ENCODE peak calls at places on chromosomes 7 and 10, in five cellular contexts. One of them, this sample, is unnamed.

GRCh38 chr10:21832751-21833150 is 170.8 kb downstream of the DNAJC1 start:
- DNase-seq in activated CD4-positive, CD25-positive, alpha-beta regulatory T cell treated with anti-CD3 and anti-CD28 coated beads, Interleukin-2, amount 50 U/mL, for 72 hours: no peak
- DNase-seq in choroid plexus epithelial cell: no peak
- DNase-seq in amniotic stem cell: no peak
- DNase-seq in AG04450: no peak
- DNase-seq in this sample: no peak

GRCh38 chr7:144028547-144028946 is 20.2 kb upstream of the OR2A5 start:
- DNase-seq in choroid plexus epithelial cell: no peak
- DNase-seq in AG04450: no peak
- DNase-seq in amniotic stem cell: no peak
- DNase-seq in activated CD4-positive, CD25-positive, alpha-beta regulatory T cell treated with anti-CD3 and anti-CD28 coated beads, Interleukin-2, amount 50 U/mL, for 72 hours: no peak
- DNase-seq in this sample: no peak

GRCh38 chr10:102208311-102209035 is 17.6 kb upstream of the ELOVL3 start:
- DNase-seq in amniotic stem cell: no peak
- DNase-seq in choroid plexus epithelial cell: peak; percentile 31
- DNase-seq in AG04450: no peak
- DNase-seq in activated CD4-positive, CD25-positive, alpha-beta regulatory T cell treated with anti-CD3 and anti-CD28 coated beads, Interleukin-2, amount 50 U/mL, for 72 hours: no peak
- DNase-seq in this sample: no peak

GRCh38 chr7:3063016-3063753 is 19.5 kb upstream of the CARD11 start:
- DNase-seq in activated CD4-positive, CD25-positive, alpha-beta regulatory T cell treated with anti-CD3 and anti-CD28 coated beads, Interleukin-2, amount 50 U/mL, for 72 hours: peak; percentile 66
- DNase-seq in choroid plexus epithelial cell: no peak
- DNase-seq in amniotic stem cell: no peak
- DNase-seq in AG04450: no peak
- DNase-seq in this sample: no peak

GRCh38 chr10:102850025-102850518 is 4.0 kb upstream of the BORCS7 start:
- DNase-seq in activated CD4-positive, CD25-positive, alpha-beta regulatory T cell treated with anti-CD3 and anti-CD28 coated beads, Interleukin-2, amount 50 U/mL, for 72 hours: no peak
- DNase-seq in AG04450: no peak
- DNase-seq in amniotic stem cell: no peak
- DNase-seq in choroid plexus epithelial cell: no peak
- DNase-seq in this sample: no peak

GRCh38 chr10:79292789-79293746 is 54.2 kb upstream of the PPIF start:
- DNase-seq in AG04450: no peak
- DNase-seq in activated CD4-positive, CD25-positive, alpha-beta regulatory T cell treated with anti-CD3 and anti-CD28 coated beads, Interleukin-2, amount 50 U/mL, for 72 hours: peak; percentile 45
- DNase-seq in choroid plexus epithelial cell: no peak
- DNase-seq in amniotic stem cell: no peak
- DNase-seq in this sample: no peak

GRCh38 chr10:125370578-125370977 is 210.2 kb upstream of the CTBP2 start:
- DNase-seq in activated CD4-positive, CD25-positive, alpha-beta regulatory T cell treated with anti-CD3 and anti-CD28 coated beads, Interleukin-2, amount 50 U/mL, for 72 hours: no peak
- DNase-seq in AG04450: no peak
- DNase-seq in choroid plexus epithelial cell: no peak
- DNase-seq in amniotic stem cell: no peak
- DNase-seq in this sample: no peak

GRCh38 chr10:121580276-121581116 is 17.7 kb downstream of the FGFR2 start:
- DNase-seq in AG04450: no peak
- DNase-seq in activated CD4-positive, CD25-positive, alpha-beta regulatory T cell treated with anti-CD3 and anti-CD28 coated beads, Interleukin-2, amount 50 U/mL, for 72 hours: no peak
- DNase-seq in choroid plexus epithelial cell: no peak
- DNase-seq in amniotic stem cell: no peak
- DNase-seq in this sample: no peak

GRCh38 chr7:80699030-80699638 is 60.7 kb downstream of the CD36 start:
- DNase-seq in activated CD4-positive, CD25-positive, alpha-beta regulatory T cell treated with anti-CD3 and anti-CD28 coated beads, Interleukin-2, amount 50 U/mL, for 72 hours: no peak
- DNase-seq in choroid plexus epithelial cell: peak; percentile 78
- DNase-seq in amniotic stem cell: peak; percentile 20
- DNase-seq in AG04450: no peak
- DNase-seq in this sample: no peak

GRCh38 chr7:38681882-38682281 is 50.7 kb upstream of the AMPH start:
- DNase-seq in choroid plexus epithelial cell: peak; percentile 23
- DNase-seq in amniotic stem cell: no peak
- DNase-seq in activated CD4-positive, CD25-positive, alpha-beta regulatory T cell treated with anti-CD3 and anti-CD28 coated beads, Interleukin-2, amount 50 U/mL, for 72 hours: no peak
- DNase-seq in AG04450: peak; percentile 32
- DNase-seq in this sample: peak; percentile 53

GRCh38 chr7:54833021-54833467 is 74.0 kb upstream of the SEC61G start:
- DNase-seq in choroid plexus epithelial cell: no peak
- DNase-seq in AG04450: no peak
- DNase-seq in activated CD4-positive, CD25-positive, alpha-beta regulatory T cell treated with anti-CD3 and anti-CD28 coated beads, Interleukin-2, amount 50 U/mL, for 72 hours: no peak
- DNase-seq in amniotic stem cell: no peak
- DNase-seq in this sample: no peak

GRCh38 chr10:17009228-17009700 is 120.3 kb downstream of the CUBN start:
- DNase-seq in choroid plexus epithelial cell: peak; percentile 57
- DNase-seq in AG04450: no peak
- DNase-seq in activated CD4-positive, CD25-positive, alpha-beta regulatory T cell treated with anti-CD3 and anti-CD28 coated beads, Interleukin-2, amount 50 U/mL, for 72 hours: no peak
- DNase-seq in amniotic stem cell: no peak
- DNase-seq in this sample: no peak

GRCh38 chr7:123535517-123535916 is 1.1 kb upstream of the IQUB start:
- DNase-seq in choroid plexus epithelial cell: no peak
- DNase-seq in activated CD4-positive, CD25-positive, alpha-beta regulatory T cell treated with anti-CD3 and anti-CD28 coated beads, Interleukin-2, amount 50 U/mL, for 72 hours: no peak
- DNase-seq in amniotic stem cell: no peak
- DNase-seq in AG04450: no peak
- DNase-seq in this sample: no peak

GRCh38 chr7:131105294-131105802 is 222.3 kb upstream of the MKLN1 start:
- DNase-seq in AG04450: no peak
- DNase-seq in activated CD4-positive, CD25-positive, alpha-beta regulatory T cell treated with anti-CD3 and anti-CD28 coated beads, Interleukin-2, amount 50 U/mL, for 72 hours: no peak
- DNase-seq in amniotic stem cell: no peak
- DNase-seq in choroid plexus epithelial cell: peak; percentile 34
- DNase-seq in this sample: no peak

GRCh38 chr10:30493609-30494530 is 59.9 kb downstream of the MAP3K8 start:
- DNase-seq in AG04450: no peak
- DNase-seq in choroid plexus epithelial cell: peak; percentile 23
- DNase-seq in amniotic stem cell: no peak
- DNase-seq in activated CD4-positive, CD25-positive, alpha-beta regulatory T cell treated with anti-CD3 and anti-CD28 coated beads, Interleukin-2, amount 50 U/mL, for 72 hours: no peak
- DNase-seq in this sample: no peak

GRCh38 chr10:48464121-48464870 is 140.6 kb downstream of the ARHGAP22 start:
- DNase-seq in amniotic stem cell: no peak
- DNase-seq in activated CD4-positive, CD25-positive, alpha-beta regulatory T cell treated with anti-CD3 and anti-CD28 coated beads, Interleukin-2, amount 50 U/mL, for 72 hours: peak; percentile 26
- DNase-seq in AG04450: no peak
- DNase-seq in choroid plexus epithelial cell: no peak
- DNase-seq in this sample: no peak

GRCh38 chr7:27314111-27314510 is 71.5 kb downstream of the EVX1 start:
- DNase-seq in amniotic stem cell: no peak
- DNase-seq in choroid plexus epithelial cell: no peak
- DNase-seq in AG04450: no peak
- DNase-seq in activated CD4-positive, CD25-positive, alpha-beta regulatory T cell treated with anti-CD3 and anti-CD28 coated beads, Interleukin-2, amount 50 U/mL, for 72 hours: no peak
- DNase-seq in this sample: no peak

GRCh38 chr10:77899080-77899477 is 27.5 kb downstream of the DLG5 start:
- DNase-seq in choroid plexus epithelial cell: no peak
- DNase-seq in AG04450: no peak
- DNase-seq in activated CD4-positive, CD25-positive, alpha-beta regulatory T cell treated with anti-CD3 and anti-CD28 coated beads, Interleukin-2, amount 50 U/mL, for 72 hours: no peak
- DNase-seq in amniotic stem cell: peak; percentile 25
- DNase-seq in this sample: peak; percentile 28

GRCh38 chr7:111639894-111640293 is 77.6 kb upstream of the IMMP2L start:
- DNase-seq in choroid plexus epithelial cell: peak; percentile 37
- DNase-seq in amniotic stem cell: no peak
- DNase-seq in activated CD4-positive, CD25-positive, alpha-beta regulatory T cell treated with anti-CD3 and anti-CD28 coated beads, Interleukin-2, amount 50 U/mL, for 72 hours: no peak
- DNase-seq in AG04450: peak; percentile 1
- DNase-seq in this sample: peak; percentile 91

GRCh38 chr7:149860821-149861727 is 12.7 kb upstream of the ATP6V0E2 start:
- DNase-seq in activated CD4-positive, CD25-positive, alpha-beta regulatory T cell treated with anti-CD3 and anti-CD28 coated beads, Interleukin-2, amount 50 U/mL, for 72 hours: no peak
- DNase-seq in AG04450: no peak
- DNase-seq in amniotic stem cell: no peak
- DNase-seq in choroid plexus epithelial cell: no peak
- DNase-seq in this sample: no peak

GRCh38 chr7:121329460-121330052 is 756 bp downstream of the WNT16 start:
- DNase-seq in activated CD4-positive, CD25-positive, alpha-beta regulatory T cell treated with anti-CD3 and anti-CD28 coated beads, Interleukin-2, amount 50 U/mL, for 72 hours: no peak
- DNase-seq in AG04450: no peak
- DNase-seq in choroid plexus epithelial cell: peak; percentile 37
- DNase-seq in amniotic stem cell: no peak
- DNase-seq in this sample: no peak

GRCh38 chr7:23268746-23269145 is 22.2 kb downstream of the GPNMB start:
- DNase-seq in AG04450: no peak
- DNase-seq in activated CD4-positive, CD25-positive, alpha-beta regulatory T cell treated with anti-CD3 and anti-CD28 coated beads, Interleukin-2, amount 50 U/mL, for 72 hours: no peak
- DNase-seq in amniotic stem cell: no peak
- DNase-seq in choroid plexus epithelial cell: no peak
- DNase-seq in this sample: no peak

GRCh38 chr10:11794566-11794965 is 28.6 kb upstream of the PROSER2 start:
- DNase-seq in activated CD4-positive, CD25-positive, alpha-beta regulatory T cell treated with anti-CD3 and anti-CD28 coated beads, Interleukin-2, amount 50 U/mL, for 72 hours: no peak
- DNase-seq in AG04450: no peak
- DNase-seq in choroid plexus epithelial cell: no peak
- DNase-seq in amniotic stem cell: no peak
- DNase-seq in this sample: no peak

GRCh38 chr7:93949468-93949867 is 27.9 kb downstream of the GNG11 start:
- DNase-seq in activated CD4-positive, CD25-positive, alpha-beta regulatory T cell treated with anti-CD3 and anti-CD28 coated beads, Interleukin-2, amount 50 U/mL, for 72 hours: no peak
- DNase-seq in amniotic stem cell: peak; percentile 41
- DNase-seq in choroid plexus epithelial cell: peak; percentile 90
- DNase-seq in AG04450: peak; percentile 36
- DNase-seq in this sample: peak; percentile 14

GRCh38 chr7:16989883-16990413 is 108.2 kb upstream of the AGR3 start:
- DNase-seq in amniotic stem cell: peak; percentile 51
- DNase-seq in activated CD4-positive, CD25-positive, alpha-beta regulatory T cell treated with anti-CD3 and anti-CD28 coated beads, Interleukin-2, amount 50 U/mL, for 72 hours: no peak
- DNase-seq in choroid plexus epithelial cell: peak; percentile 91
- DNase-seq in AG04450: peak; percentile 61
- DNase-seq in this sample: peak; percentile 92

GRCh38 chr10:8279598-8279997 is 225.1 kb downstream of the GATA3 start:
- DNase-seq in amniotic stem cell: no peak
- DNase-seq in AG04450: no peak
- DNase-seq in choroid plexus epithelial cell: peak; percentile 33
- DNase-seq in activated CD4-positive, CD25-positive, alpha-beta regulatory T cell treated with anti-CD3 and anti-CD28 coated beads, Interleukin-2, amount 50 U/mL, for 72 hours: no peak
- DNase-seq in this sample: no peak

GRCh38 chr10:119595134-119595714 is 1.5 kb downstream of the TIAL1 start:
- DNase-seq in amniotic stem cell: peak; percentile 23
- DNase-seq in AG04450: no peak
- DNase-seq in activated CD4-positive, CD25-positive, alpha-beta regulatory T cell treated with anti-CD3 and anti-CD28 coated beads, Interleukin-2, amount 50 U/mL, for 72 hours: no peak
- DNase-seq in choroid plexus epithelial cell: peak; percentile 60
- DNase-seq in this sample: no peak

GRCh38 chr10:44552716-44553115 is 167.8 kb upstream of the CXCL12 start:
- DNase-seq in AG04450: no peak
- DNase-seq in choroid plexus epithelial cell: no peak
- DNase-seq in amniotic stem cell: no peak
- DNase-seq in activated CD4-positive, CD25-positive, alpha-beta regulatory T cell treated with anti-CD3 and anti-CD28 coated beads, Interleukin-2, amount 50 U/mL, for 72 hours: no peak
- DNase-seq in this sample: no peak

GRCh38 chr10:74040200-74041126 is 42.5 kb downstream of the VCL start:
- DNase-seq in amniotic stem cell: no peak
- DNase-seq in activated CD4-positive, CD25-positive, alpha-beta regulatory T cell treated with anti-CD3 and anti-CD28 coated beads, Interleukin-2, amount 50 U/mL, for 72 hours: no peak
- DNase-seq in choroid plexus epithelial cell: no peak
- DNase-seq in AG04450: no peak
- DNase-seq in this sample: no peak

GRCh38 chr7:143271240-143271639 is 8.0 kb downstream of the GSTK1 start:
- DNase-seq in amniotic stem cell: no peak
- DNase-seq in AG04450: no peak
- DNase-seq in activated CD4-positive, CD25-positive, alpha-beta regulatory T cell treated with anti-CD3 and anti-CD28 coated beads, Interleukin-2, amount 50 U/mL, for 72 hours: no peak
- DNase-seq in choroid plexus epithelial cell: no peak
- DNase-seq in this sample: no peak

GRCh38 chr7:41046221-41046761 is 656.6 kb downstream of the INHBA start:
- DNase-seq in AG04450: no peak
- DNase-seq in choroid plexus epithelial cell: peak; percentile 74
- DNase-seq in amniotic stem cell: no peak
- DNase-seq in activated CD4-positive, CD25-positive, alpha-beta regulatory T cell treated with anti-CD3 and anti-CD28 coated beads, Interleukin-2, amount 50 U/mL, for 72 hours: no peak
- DNase-seq in this sample: peak; percentile 29

GRCh38 chr7:18509491-18509890 is 13.9 kb downstream of the HDAC9 start:
- DNase-seq in activated CD4-positive, CD25-positive, alpha-beta regulatory T cell treated with anti-CD3 and anti-CD28 coated beads, Interleukin-2, amount 50 U/mL, for 72 hours: no peak
- DNase-seq in amniotic stem cell: no peak
- DNase-seq in AG04450: no peak
- DNase-seq in choroid plexus epithelial cell: no peak
- DNase-seq in this sample: no peak

GRCh38 chr7:15607541-15608210 is 45.9 kb upstream of the AGMO start:
- DNase-seq in AG04450: no peak
- DNase-seq in amniotic stem cell: no peak
- DNase-seq in choroid plexus epithelial cell: no peak
- DNase-seq in activated CD4-positive, CD25-positive, alpha-beta regulatory T cell treated with anti-CD3 and anti-CD28 coated beads, Interleukin-2, amount 50 U/mL, for 72 hours: no peak
- DNase-seq in this sample: no peak

GRCh38 chr7:74454948-74455804 is 1.5 kb downstream of the GTF2IRD1 start:
- DNase-seq in amniotic stem cell: no peak
- DNase-seq in choroid plexus epithelial cell: no peak
- DNase-seq in activated CD4-positive, CD25-positive, alpha-beta regulatory T cell treated with anti-CD3 and anti-CD28 coated beads, Interleukin-2, amount 50 U/mL, for 72 hours: no peak
- DNase-seq in AG04450: no peak
- DNase-seq in this sample: no peak

GRCh38 chr7:28299556-28299955 is 112.8 kb upstream of the CREB5 start:
- DNase-seq in AG04450: no peak
- DNase-seq in amniotic stem cell: no peak
- DNase-seq in activated CD4-positive, CD25-positive, alpha-beta regulatory T cell treated with anti-CD3 and anti-CD28 coated beads, Interleukin-2, amount 50 U/mL, for 72 hours: no peak
- DNase-seq in choroid plexus epithelial cell: no peak
- DNase-seq in this sample: no peak

GRCh38 chr7:91628742-91629141 is 251.8 kb downstream of the MTERF1 start:
- DNase-seq in choroid plexus epithelial cell: peak; percentile 8
- DNase-seq in amniotic stem cell: no peak
- DNase-seq in AG04450: no peak
- DNase-seq in activated CD4-positive, CD25-positive, alpha-beta regulatory T cell treated with anti-CD3 and anti-CD28 coated beads, Interleukin-2, amount 50 U/mL, for 72 hours: no peak
- DNase-seq in this sample: no peak

GRCh38 chr7:2008936-2009540 is 223.7 kb downstream of the MAD1L1 start:
- DNase-seq in AG04450: no peak
- DNase-seq in activated CD4-positive, CD25-positive, alpha-beta regulatory T cell treated with anti-CD3 and anti-CD28 coated beads, Interleukin-2, amount 50 U/mL, for 72 hours: no peak
- DNase-seq in amniotic stem cell: no peak
- DNase-seq in choroid plexus epithelial cell: no peak
- DNase-seq in this sample: no peak

GRCh38 chr7:100208911-100209408 is 10.8 kb upstream of the PVRIG start:
- DNase-seq in choroid plexus epithelial cell: no peak
- DNase-seq in amniotic stem cell: no peak
- DNase-seq in activated CD4-positive, CD25-positive, alpha-beta regulatory T cell treated with anti-CD3 and anti-CD28 coated beads, Interleukin-2, amount 50 U/mL, for 72 hours: no peak
- DNase-seq in AG04450: no peak
- DNase-seq in this sample: no peak

GRCh38 chr7:124954766-124955165 is 25.1 kb upstream of the POT1 start:
- DNase-seq in AG04450: no peak
- DNase-seq in choroid plexus epithelial cell: no peak
- DNase-seq in activated CD4-positive, CD25-positive, alpha-beta regulatory T cell treated with anti-CD3 and anti-CD28 coated beads, Interleukin-2, amount 50 U/mL, for 72 hours: no peak
- DNase-seq in amniotic stem cell: no peak
- DNase-seq in this sample: no peak

GRCh38 chr10:32004161-32004591 is 52.0 kb downstream of the KIF5B start:
- DNase-seq in choroid plexus epithelial cell: peak; percentile 15
- DNase-seq in activated CD4-positive, CD25-positive, alpha-beta regulatory T cell treated with anti-CD3 and anti-CD28 coated beads, Interleukin-2, amount 50 U/mL, for 72 hours: no peak
- DNase-seq in amniotic stem cell: no peak
- DNase-seq in AG04450: no peak
- DNase-seq in this sample: no peak

This sample was measured in fibroblast of the conjunctiva.